ENCODE peak calls at places on chromosomes 12 and 14, in six cellular contexts. One of them, this sample, is unnamed.

GRCh38 chr14:49634547-49635334 is at the start of gene DNAAF2:
- DNase-seq in heart left ventricle: peak; percentile 45
- DNase-seq in DND-41: peak; percentile 66
- DNase-seq in transverse colon: peak; percentile 69
- DNase-seq in CD8-positive, alpha-beta memory T cell: peak; percentile 80
- DNase-seq in tibial artery: peak; percentile 60
- DNase-seq in this sample: peak; percentile 89

GRCh38 chr12:109875572-109876131 is 4.7 kb downstream of the GLTP start:
- DNase-seq in tibial artery: no peak
- DNase-seq in DND-41: no peak
- DNase-seq in heart left ventricle: no peak
- DNase-seq in CD8-positive, alpha-beta memory T cell: no peak
- DNase-seq in transverse colon: peak; percentile 82
- DNase-seq in this sample: no peak

GRCh38 chr12:124693356-124693755 is 125.9 kb upstream of the NCOR2 start:
- DNase-seq in CD8-positive, alpha-beta memory T cell: no peak
- DNase-seq in tibial artery: no peak
- DNase-seq in heart left ventricle: peak; percentile 8
- DNase-seq in DND-41: no peak
- DNase-seq in transverse colon: no peak
- DNase-seq in this sample: no peak

GRCh38 chr12:81712536-81712935 is 46.6 kb downstream of the PPFIA2 start:
- DNase-seq in DND-41: no peak
- DNase-seq in heart left ventricle: no peak
- DNase-seq in transverse colon: no peak
- DNase-seq in tibial artery: no peak
- DNase-seq in CD8-positive, alpha-beta memory T cell: no peak
- DNase-seq in this sample: no peak

GRCh38 chr14:67566908-67567307 is 33.2 kb downstream of the PIGH start:
- DNase-seq in tibial artery: no peak
- DNase-seq in heart left ventricle: no peak
- DNase-seq in CD8-positive, alpha-beta memory T cell: no peak
- DNase-seq in transverse colon: no peak
- DNase-seq in DND-41: no peak
- DNase-seq in this sample: peak; percentile 77

GRCh38 chr12:89073027-89073398 is 279.3 kb downstream of the DUSP6 start:
- DNase-seq in heart left ventricle: no peak
- DNase-seq in tibial artery: no peak
- DNase-seq in CD8-positive, alpha-beta memory T cell: no peak
- DNase-seq in transverse colon: no peak
- DNase-seq in DND-41: no peak
- DNase-seq in this sample: no peak

GRCh38 chr12:7060353-7060954 is at the start of gene C1S:
- DNase-seq in heart left ventricle: peak; percentile 73
- DNase-seq in tibial artery: peak; percentile 88
- DNase-seq in CD8-positive, alpha-beta memory T cell: no peak
- DNase-seq in DND-41: no peak
- DNase-seq in transverse colon: peak; percentile 54
- DNase-seq in this sample: peak; percentile 87

GRCh38 chr12:6469609-6470374 is 685 bp downstream of the VAMP1 start:
- DNase-seq in transverse colon: no peak
- DNase-seq in tibial artery: no peak
- DNase-seq in DND-41: no peak
- DNase-seq in CD8-positive, alpha-beta memory T cell: no peak
- DNase-seq in heart left ventricle: no peak
- DNase-seq in this sample: no peak

GRCh38 chr14:72965249-72965648 is 39.0 kb downstream of the DCAF4 start:
- DNase-seq in DND-41: no peak
- DNase-seq in transverse colon: no peak
- DNase-seq in tibial artery: no peak
- DNase-seq in heart left ventricle: no peak
- DNase-seq in CD8-positive, alpha-beta memory T cell: no peak
- DNase-seq in this sample: no peak

GRCh38 chr12:3273409-3273853 is 196.3 kb downstream of the TSPAN9 start:
- DNase-seq in transverse colon: no peak
- DNase-seq in DND-41: no peak
- DNase-seq in tibial artery: no peak
- DNase-seq in CD8-positive, alpha-beta memory T cell: no peak
- DNase-seq in heart left ventricle: peak; percentile 51
- DNase-seq in this sample: no peak

GRCh38 chr14:104224516-104225281 is 86.3 kb downstream of the KIF26A start:
- DNase-seq in DND-41: peak; percentile 10
- DNase-seq in transverse colon: peak; percentile 60
- DNase-seq in heart left ventricle: no peak
- DNase-seq in CD8-positive, alpha-beta memory T cell: no peak
- DNase-seq in tibial artery: no peak
- DNase-seq in this sample: peak; percentile 62

GRCh38 chr14:78567343-78567742 is 397.2 kb downstream of the NRXN3 start:
- DNase-seq in transverse colon: no peak
- DNase-seq in CD8-positive, alpha-beta memory T cell: no peak
- DNase-seq in heart left ventricle: no peak
- DNase-seq in tibial artery: no peak
- DNase-seq in DND-41: no peak
- DNase-seq in this sample: no peak

GRCh38 chr14:62181591-62181990 is 419.4 kb downstream of the SNAPC1 start:
- DNase-seq in tibial artery: no peak
- DNase-seq in DND-41: no peak
- DNase-seq in CD8-positive, alpha-beta memory T cell: no peak
- DNase-seq in heart left ventricle: no peak
- DNase-seq in transverse colon: no peak
- DNase-seq in this sample: no peak

GRCh38 chr14:24037658-24038037 is 14.2 kb upstream of the CARMIL3 start:
- DNase-seq in heart left ventricle: no peak
- DNase-seq in tibial artery: no peak
- DNase-seq in CD8-positive, alpha-beta memory T cell: no peak
- DNase-seq in DND-41: no peak
- DNase-seq in transverse colon: peak; percentile 56
- DNase-seq in this sample: peak; percentile 38

GRCh38 chr12:12032260-12032761 is 38.4 kb upstream of the BCL2L14 start:
- DNase-seq in DND-41: no peak
- DNase-seq in tibial artery: no peak
- DNase-seq in CD8-positive, alpha-beta memory T cell: no peak
- DNase-seq in heart left ventricle: no peak
- DNase-seq in transverse colon: peak; percentile 33
- DNase-seq in this sample: no peak

GRCh38 chr14:39426605-39427004 is 5.6 kb downstream of the FBXO33 start:
- DNase-seq in DND-41: no peak
- DNase-seq in CD8-positive, alpha-beta memory T cell: no peak
- DNase-seq in heart left ventricle: no peak
- DNase-seq in transverse colon: no peak
- DNase-seq in tibial artery: no peak
- DNase-seq in this sample: no peak

GRCh38 chr12:128365831-128366231 is 98.9 kb downstream of the TMEM132C start:
- DNase-seq in heart left ventricle: no peak
- DNase-seq in DND-41: no peak
- DNase-seq in CD8-positive, alpha-beta memory T cell: no peak
- DNase-seq in transverse colon: no peak
- DNase-seq in tibial artery: no peak
- DNase-seq in this sample: peak; percentile 23

GRCh38 chr12:78712834-78713455 is 151.6 kb upstream of the SYT1 start:
- DNase-seq in CD8-positive, alpha-beta memory T cell: no peak
- DNase-seq in tibial artery: no peak
- DNase-seq in heart left ventricle: no peak
- DNase-seq in DND-41: no peak
- DNase-seq in transverse colon: no peak
- DNase-seq in this sample: no peak

GRCh38 chr14:64098120-64098519 is 196.1 kb downstream of the ESR2 start:
- DNase-seq in transverse colon: peak; percentile 49
- DNase-seq in DND-41: no peak
- DNase-seq in heart left ventricle: no peak
- DNase-seq in tibial artery: no peak
- DNase-seq in CD8-positive, alpha-beta memory T cell: no peak
- DNase-seq in this sample: no peak

GRCh38 chr14:93010543-93011541 is 87.9 kb downstream of the CHGA start:
- DNase-seq in CD8-positive, alpha-beta memory T cell: no peak
- DNase-seq in DND-41: peak; percentile 40
- DNase-seq in heart left ventricle: peak; percentile 61
- DNase-seq in tibial artery: no peak
- DNase-seq in transverse colon: no peak
- DNase-seq in this sample: no peak

GRCh38 chr12:51972424-51972812 is 20.9 kb downstream of the ACVR1B start:
- DNase-seq in heart left ventricle: no peak
- DNase-seq in transverse colon: no peak
- DNase-seq in CD8-positive, alpha-beta memory T cell: no peak
- DNase-seq in DND-41: no peak
- DNase-seq in tibial artery: no peak
- DNase-seq in this sample: no peak

GRCh38 chr12:51973560-51973959 is 22.1 kb downstream of the ACVR1B start:
- DNase-seq in CD8-positive, alpha-beta memory T cell: no peak
- DNase-seq in tibial artery: no peak
- DNase-seq in transverse colon: no peak
- DNase-seq in DND-41: no peak
- DNase-seq in heart left ventricle: no peak
- DNase-seq in this sample: no peak

GRCh38 chr12:51972849-51973273 is 21.4 kb downstream of the ACVR1B start:
- DNase-seq in CD8-positive, alpha-beta memory T cell: peak; percentile 60
- DNase-seq in transverse colon: peak; percentile 45
- DNase-seq in heart left ventricle: peak; percentile 46
- DNase-seq in DND-41: no peak
- DNase-seq in tibial artery: peak; percentile 72
- DNase-seq in this sample: peak; percentile 37

GRCh38 chr12:51970904-51971646 is 19.6 kb downstream of the ACVR1B start:
- DNase-seq in DND-41: no peak
- DNase-seq in tibial artery: no peak
- DNase-seq in transverse colon: peak; percentile 24
- DNase-seq in heart left ventricle: no peak
- DNase-seq in CD8-positive, alpha-beta memory T cell: peak; percentile 59
- DNase-seq in this sample: no peak

DNA sequence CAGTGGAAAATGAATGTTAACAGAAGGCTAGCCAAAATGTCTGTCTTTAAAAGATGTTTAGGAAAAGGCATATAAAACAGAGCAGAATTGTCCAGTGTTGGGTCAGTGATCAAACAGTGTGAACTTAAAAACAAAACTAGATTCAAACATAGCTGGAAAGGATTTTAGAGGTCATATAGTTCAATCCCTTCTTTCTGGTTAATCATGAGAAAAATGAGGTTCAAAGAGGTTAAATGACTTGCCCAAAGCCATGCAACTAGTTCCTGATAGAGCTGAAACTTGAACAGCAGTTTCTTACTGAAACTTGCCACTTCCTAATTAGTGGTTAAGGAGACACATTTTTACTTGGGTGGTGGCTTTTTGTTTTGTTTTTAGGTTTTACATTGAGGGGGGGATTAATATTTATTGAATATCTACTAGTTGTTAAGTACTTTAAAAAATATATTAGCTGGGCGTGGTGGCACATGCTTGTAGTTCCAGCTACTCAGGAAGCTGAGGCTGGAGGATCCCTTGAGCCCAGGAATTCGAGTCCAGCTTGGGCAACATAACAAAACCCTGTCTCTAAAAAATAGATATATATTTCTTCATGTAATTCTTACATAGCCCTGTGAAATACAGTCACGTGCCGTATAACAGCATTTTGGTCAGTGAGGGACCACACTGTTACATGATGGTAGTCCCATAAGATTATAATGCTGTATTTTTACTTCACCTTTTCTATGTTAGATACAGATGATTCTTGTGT is 20.4 kb downstream of the ACVR1B start:
- DNase-seq in CD8-positive, alpha-beta memory T cell: no peak
- DNase-seq in heart left ventricle: no peak
- DNase-seq in tibial artery: no peak
- DNase-seq in DND-41: no peak
- DNase-seq in transverse colon: no peak
- DNase-seq in this sample: no peak
- H3K27ac ChIP-seq in CD8-positive, alpha-beta memory T cell: no peak overlapping the region
- H3K27ac ChIP-seq in heart left ventricle: no peak overlapping the region
- H3K27ac ChIP-seq in tibial artery: no peak overlapping the region
- H3K27ac ChIP-seq in DND-41: no peak overlapping the region
- H3K27ac ChIP-seq in transverse colon: peak overlapping the region; percentile 32
- H3K27ac ChIP-seq in this sample: peak overlapping the region; percentile 2

GRCh38 chr14:69963966-69964365 is 84.8 kb downstream of the SMOC1 start:
- DNase-seq in tibial artery: no peak
- DNase-seq in heart left ventricle: no peak
- DNase-seq in transverse colon: no peak
- DNase-seq in DND-41: no peak
- DNase-seq in CD8-positive, alpha-beta memory T cell: no peak
- DNase-seq in this sample: no peak
- H3K27ac ChIP-seq in tibial artery: no peak overlapping the region
- H3K27ac ChIP-seq in heart left ventricle: no peak overlapping the region
- H3K27ac ChIP-seq in transverse colon: no peak overlapping the region
- H3K27ac ChIP-seq in DND-41: no peak overlapping the region
- H3K27ac ChIP-seq in CD8-positive, alpha-beta memory T cell: no peak overlapping the region
- H3K27ac ChIP-seq in this sample: no peak overlapping the region

GRCh38 chr14:89430271-89430620 is 13.2 kb upstream of the FOXN3 start:
- DNase-seq in tibial artery: no peak
- DNase-seq in DND-41: no peak
- DNase-seq in heart left ventricle: no peak
- DNase-seq in transverse colon: no peak
- DNase-seq in CD8-positive, alpha-beta memory T cell: no peak
- DNase-seq in this sample: no peak

GRCh38 chr14:89427426-89428162 is 10.6 kb upstream of the FOXN3 start:
- DNase-seq in DND-41: no peak
- DNase-seq in tibial artery: no peak
- DNase-seq in heart left ventricle: no peak
- DNase-seq in transverse colon: no peak
- DNase-seq in CD8-positive, alpha-beta memory T cell: no peak
- DNase-seq in this sample: no peak

GRCh38 chr14:89428556-89429196 is 11.6 kb upstream of the FOXN3 start:
- DNase-seq in DND-41: peak; percentile 76
- DNase-seq in transverse colon: no peak
- DNase-seq in CD8-positive, alpha-beta memory T cell: no peak
- DNase-seq in tibial artery: peak; percentile 57
- DNase-seq in heart left ventricle: peak; percentile 47
- DNase-seq in this sample: no peak

GRCh38 chr14:89429206-89430091 is 12.4 kb upstream of the FOXN3 start:
- DNase-seq in transverse colon: peak; percentile 31
- DNase-seq in tibial artery: no peak
- DNase-seq in heart left ventricle: no peak
- DNase-seq in CD8-positive, alpha-beta memory T cell: no peak
- DNase-seq in DND-41: peak; percentile 81
- DNase-seq in this sample: no peak

DNA sequence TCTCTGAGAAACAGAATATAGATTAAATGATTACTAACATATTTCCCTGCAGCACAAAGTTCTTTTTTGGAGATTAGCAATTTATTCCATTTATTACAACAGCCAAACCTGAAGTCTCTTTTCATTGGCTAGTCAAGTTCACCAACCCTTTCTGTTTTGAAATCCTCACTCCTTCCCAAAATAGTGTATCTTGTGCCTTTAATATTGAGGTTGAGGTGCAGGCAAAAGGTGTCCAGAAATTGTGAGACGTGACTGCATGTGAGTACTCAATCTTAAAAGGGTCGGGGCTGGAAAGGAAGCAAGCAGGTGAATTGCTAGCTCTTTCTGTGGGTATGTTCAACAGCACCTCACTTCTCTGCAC is 11.1 kb upstream of the FOXN3 start:
- DNase-seq in heart left ventricle: no peak
- DNase-seq in DND-41: no peak
- DNase-seq in tibial artery: no peak
- DNase-seq in CD8-positive, alpha-beta memory T cell: no peak
- DNase-seq in transverse colon: no peak
- DNase-seq in this sample: no peak
- H3K27ac ChIP-seq in heart left ventricle: peak overlapping the region; percentile 33
- H3K27ac ChIP-seq in DND-41: peak overlapping the region; percentile 100
- H3K27ac ChIP-seq in tibial artery: peak overlapping the region; percentile 91
- H3K27ac ChIP-seq in CD8-positive, alpha-beta memory T cell: no peak overlapping the region
- H3K27ac ChIP-seq in transverse colon: peak overlapping the region; percentile 78
- H3K27ac ChIP-seq in this sample: no peak overlapping the region

GRCh38 chr12:1885605-1886245 is 32.7 kb downstream of the CACNA2D4 start:
- DNase-seq in heart left ventricle: no peak
- DNase-seq in transverse colon: no peak
- DNase-seq in tibial artery: no peak
- DNase-seq in CD8-positive, alpha-beta memory T cell: no peak
- DNase-seq in DND-41: no peak
- DNase-seq in this sample: no peak
- H3K27ac ChIP-seq in heart left ventricle: no peak overlapping the region
- H3K27ac ChIP-seq in transverse colon: no peak overlapping the region
- H3K27ac ChIP-seq in tibial artery: no peak overlapping the region
- H3K27ac ChIP-seq in CD8-positive, alpha-beta memory T cell: no peak overlapping the region
- H3K27ac ChIP-seq in DND-41: no peak overlapping the region
- H3K27ac ChIP-seq in this sample: no peak overlapping the region

This sample was measured in adrenal gland.